ENCODE peak calls at places on chromosomes 2 and 18, in ten cellular contexts. J is psoas muscle; E is upper lobe of right lung; L is adrenal gland; R is sigmoid colon; O is CD8-positive, alpha-beta T cell; C is lung; Z is lower lobe of right lung; H is cardiac muscle cell; N is A549. G is an unnamed sample. For H3K4me1, the result is how much of the 10 kb centered on the place peaks cover.

GRCh38 chr2:203327582-203327917 is 644 bp upstream of the ABI2 start:
- DNase-seq in C (no peak), N (peak), E (no peak), H (no peak), L (no peak), R (no peak), J (no peak), O (no peak), Z (no peak), G (no peak)

GRCh38 chr18:58169472-58169871 is 125.4 kb downstream of the NEDD4L start:
- DNase-seq in J (no peak), Z (no peak), R (no peak), N (no peak), E (no peak), O (no peak), H (no peak), L (peak), C (no peak), G (no peak)

GRCh38 chr2:45944075-45944474 is 292.6 kb downstream of the PRKCE start:
- DNase-seq in R (no peak), Z (no peak), H (peak), N (no peak), L (no peak), O (no peak), J (no peak), C (no peak), E (no peak), G (no peak)

GRCh38 chr2:49973917-49974368 is 819.6 kb upstream of the FSHR start:
- DNase-seq in H (peak), O (peak), L (peak), R (peak), C (peak), N (peak), J (peak), Z (peak), E (no peak), G (peak)

GRCh38 chr2:119820275-119820674 is 60.6 kb downstream of the PTPN4 start:
- DNase-seq in H (peak), R (no peak), E (no peak), L (peak), Z (no peak), N (no peak), J (no peak), O (no peak), C (no peak), G (no peak)

GRCh38 chr18:48896875-48897511 is 53.8 kb downstream of the SMAD7 start:
- DNase-seq in L (peak), O (no peak), N (no peak), Z (peak), C (peak), E (peak), H (no peak), R (peak), J (no peak), G (peak)

GRCh38 chr18:38427234-38427633 is 861.6 kb upstream of the CELF4 start:
- DNase-seq in R (no peak), N (no peak), O (no peak), C (no peak), H (no peak), L (no peak), Z (no peak), E (no peak), J (no peak), G (no peak)

GRCh38 chr2:13056259-13056843 is 339.6 kb downstream of the TRIB2 start:
- DNase-seq in J (no peak), H (peak), R (no peak), C (no peak), Z (no peak), L (no peak), E (no peak), O (no peak), N (no peak), G (no peak)

GRCh38 chr2:24831736-24832421 is 38.7 kb downstream of the CENPO start:
- DNase-seq in O (no peak), H (no peak), R (peak), J (peak), L (no peak), N (no peak), E (peak), Z (no peak), C (no peak), G (peak)

GRCh38 chr2:175111200-175111657 is 56.8 kb downstream of the ATF2 start:
- DNase-seq in O (no peak), J (no peak), N (peak), H (peak), E (no peak), C (no peak), R (no peak), L (no peak), Z (no peak), G (no peak)

GRCh38 chr18:69900941-69901340 is 46.7 kb downstream of the CD226 start:
- DNase-seq in O (no peak), R (no peak), L (no peak), J (no peak), E (no peak), H (no peak), C (no peak), N (no peak), Z (no peak), G (no peak)

GRCh38 chr2:56077352-56077915 is 106.4 kb upstream of the CCDC85A start:
- DNase-seq in O (no peak), H (peak), L (no peak), E (no peak), N (peak), J (no peak), Z (no peak), R (no peak), C (no peak), G (peak)

GRCh38 chr2:54648256-54648655 is 75.2 kb upstream of the EML6 start:
- DNase-seq in Z (no peak), O (no peak), H (no peak), R (no peak), C (no peak), J (no peak), E (no peak), N (no peak), L (no peak), G (no peak)

GRCh38 chr2:142140434-142140845 is 9.6 kb upstream of the LRP1B start:
- DNase-seq in E (no peak), N (no peak), H (peak), L (no peak), Z (no peak), C (no peak), J (no peak), R (no peak), O (no peak), G (no peak)

GRCh38 chr2:214774108-214774507 is 35.4 kb downstream of the BARD1 start:
- DNase-seq in L (no peak), J (no peak), R (no peak), N (no peak), C (no peak), H (no peak), O (no peak), Z (no peak), E (no peak), G (no peak)

GRCh38 chr2:62811086-62811485 is 105.6 kb downstream of the EHBP1 start:
- DNase-seq in H (no peak), R (no peak), Z (no peak), J (no peak), O (no peak), N (no peak), C (no peak), E (no peak), L (no peak), G (no peak)

GRCh38 chr2:148642891-148643416 is 1.6 kb upstream of the EPC2 start:
- DNase-seq in R (no peak), H (peak), O (no peak), N (no peak), C (peak), J (no peak), L (no peak), Z (no peak), E (no peak), G (peak)

GRCh38 chr2:206353685-206354084 is 79.2 kb downstream of the ZDBF2 start:
- DNase-seq in C (no peak), N (no peak), H (no peak), E (no peak), Z (no peak), L (no peak), R (no peak), O (no peak), J (no peak), G (no peak)

GRCh38 chr2:219997341-219997851 is 370.0 kb downstream of the SLC4A3 start:
- DNase-seq in Z (no peak), N (no peak), E (no peak), J (no peak), O (no peak), R (no peak), L (peak), H (peak), C (no peak), G (peak)

GRCh38 chr2:166891727-166892126 is 3.4 kb downstream of the XIRP2 start:
- DNase-seq in Z (no peak), H (no peak), J (no peak), N (no peak), C (no peak), L (no peak), E (no peak), R (no peak), O (no peak), G (no peak)
- H3K4me1 ChIP-seq in Z (under half), H (under half), J (under half), N (under half), C (under half), L (under half), E (under half), R (under half), O (under half), G (under half)

GRCh38 chr2:217977840-217978535 is 24.8 kb downstream of the TNS1 start:
- DNase-seq in O (no peak), E (peak), L (no peak), C (no peak), J (no peak), Z (no peak), R (peak), N (no peak), H (no peak), G (no peak)
- H3K4me3 ChIP-seq in O (no peak), E (peak), L (no peak), C (no peak), J (peak), Z (peak), R (peak), N (no peak), H (peak), G (peak)

DNA sequence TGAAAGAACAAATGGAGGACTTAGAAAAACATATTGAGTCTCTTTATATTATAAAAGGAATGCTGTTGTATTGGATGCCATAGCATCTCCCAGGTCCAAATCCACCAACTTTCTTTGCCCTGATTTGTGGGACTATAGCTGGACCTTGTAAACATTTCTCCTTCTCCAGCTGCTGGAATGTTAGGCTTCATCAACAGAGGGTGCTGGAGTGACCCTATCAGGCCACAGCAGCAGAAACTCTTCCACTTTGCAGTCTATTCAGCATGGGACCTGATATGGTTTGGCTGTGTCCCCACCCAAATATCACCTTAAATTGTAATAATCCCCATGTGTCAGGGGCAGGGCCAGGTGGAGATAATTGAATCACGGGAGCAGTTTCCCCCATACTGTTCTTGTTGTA is 138.4 kb upstream of the ARL4C start:
- DNase-seq in E (no peak), J (no peak), L (no peak), R (no peak), O (no peak), Z (no peak), H (no peak), N (no peak), C (no peak), G (no peak)
- TF ChIP-seq CTCF in E (no peak), J (no peak), L (no peak), R (no peak), O (no peak), Z (no peak), H (peak), N (no peak), C (no peak), G (no peak)

GRCh38 chr2:218014706-218015685 is 12.2 kb upstream of the TNS1 start:
- DNase-seq in N (no peak), L (no peak), Z (no peak), E (no peak), J (no peak), R (no peak), C (no peak), O (no peak), H (peak), G (no peak)
- H3K4me1 ChIP-seq in N (under half), L (under half), Z (under half), E (under half), J (half or more), R (under half), C (under half), O (under half), H (under half), G (under half)